ENCODE peak calls at places on chromosomes 1 and 21, in ten cellular contexts. Z is endodermal cell; L is stimulated activated CD8-positive, alpha-beta memory T cell treated with anti-CD3 and anti-CD28 coated beads, Interleukin-7, amount 100 ng/mL, for 1 hour; T is T-helper 2 cell; K is nucleus accumbens; H is CMK; U is WTC11; P is amygdala; J is CD4-positive, alpha-beta memory T cell; O is NCI-H1105 treated with DMSO at 0.1 percent for 48 hours. Q is an unnamed sample.

GRCh38 chr1:225866061-225866844 is 15.9 kb downstream of the TMEM63A start:
- DNase-seq in Z (no peak), T (peak; percentile 76), L (peak; percentile 35), H (peak; percentile 68), P (no peak), U (no peak), O (no peak), K (no peak), J (peak; percentile 69), Q (peak; percentile 58)

GRCh38 chr1:66351913-66352312 is 182.0 kb upstream of the SGIP1 start:
- DNase-seq in L (no peak), K (no peak), U (no peak), T (peak; percentile 88), P (no peak), Z (no peak), J (peak; percentile 77), H (no peak), O (no peak), Q (no peak)

GRCh38 chr1:220113136-220113695 is 19.3 kb downstream of the IARS2 start:
- DNase-seq in K (no peak), T (peak; percentile 62), U (no peak), L (no peak), O (peak; percentile 8), J (peak; percentile 51), P (no peak), H (no peak), Z (no peak), Q (no peak)

GRCh38 chr1:118815909-118816308 is 172.2 kb downstream of the TBX15 start:
- DNase-seq in L (no peak), J (no peak), K (no peak), T (no peak), O (no peak), Z (no peak), P (no peak), U (no peak), H (no peak), Q (no peak)

GRCh38 chr1:6638226-6638625 is 13.6 kb downstream of the THAP3 start:
- DNase-seq in P (peak; percentile 86), U (no peak), T (no peak), O (no peak), K (peak; percentile 40), Z (no peak), L (no peak), H (no peak), J (no peak), Q (no peak)

GRCh38 chr1:65065535-65066378 is 82.2 kb upstream of the AK4 start:
- DNase-seq in P (peak; percentile 13), K (no peak), T (no peak), U (peak; percentile 72), L (no peak), H (no peak), O (peak; percentile 51), Z (peak; percentile 87), J (no peak), Q (no peak)

GRCh38 chr21:34845521-34846213 is 176.9 kb downstream of the CLIC6 start:
- DNase-seq in T (peak; percentile 91), O (no peak), H (no peak), P (no peak), U (no peak), K (no peak), Z (peak; percentile 23), J (peak; percentile 45), L (no peak), Q (no peak)

GRCh38 chr1:51310871-51311613 is 19.3 kb downstream of the TTC39A start:
- DNase-seq in H (no peak), L (no peak), J (no peak), K (no peak), P (no peak), T (no peak), Z (peak; percentile 38), U (no peak), O (no peak), Q (no peak)

GRCh38 chr1:224734261-224734935 is 118.3 kb downstream of the CNIH3 start:
- DNase-seq in K (no peak), H (no peak), Z (peak; percentile 86), P (no peak), O (no peak), L (no peak), U (peak; percentile 51), T (no peak), J (no peak), Q (no peak)

GRCh38 chr1:88888755-88889154 is 2.6 kb downstream of the GTF2B start:
- DNase-seq in Z (no peak), L (no peak), K (no peak), P (no peak), U (no peak), H (no peak), O (no peak), T (peak; percentile 66), J (peak; percentile 38), Q (no peak)

GRCh38 chr21:14559144-14559543 is 13.0 kb upstream of the SAMSN1 start:
- DNase-seq in K (no peak), P (no peak), U (no peak), O (no peak), Z (no peak), J (no peak), T (no peak), L (no peak), H (no peak), Q (no peak)

GRCh38 chr1:23394176-23394575 is 24.5 kb upstream of the ZNF436 start:
- DNase-seq in K (no peak), L (no peak), Z (no peak), O (no peak), J (no peak), P (no peak), T (no peak), U (no peak), H (no peak), Q (no peak)

GRCh38 chr1:91693542-91693941 is 192.4 kb downstream of the TGFBR3 start:
- DNase-seq in L (no peak), H (no peak), U (no peak), P (peak; percentile 4), Z (no peak), T (no peak), O (no peak), J (no peak), K (peak; percentile 15), Q (no peak)

GRCh38 chr1:205535096-205535495 is 30.6 kb downstream of the CDK18 start:
- DNase-seq in T (no peak), J (no peak), U (peak; percentile 2), H (no peak), Z (peak; percentile 33), L (no peak), P (no peak), K (no peak), O (no peak), Q (no peak)

GRCh38 chr1:125065821-125066180 is 3881.0 kb downstream of the SRGAP2C start:
- DNase-seq in P (no peak), Z (no peak), J (no peak), K (no peak), T (no peak), H (no peak), O (no peak), U (no peak), L (no peak), Q (no peak)

GRCh38 chr1:103931891-103932290 is 182.2 kb downstream of the AMY1C start:
- DNase-seq in U (no peak), K (no peak), O (no peak), L (no peak), Z (no peak), T (no peak), J (no peak), H (no peak), P (no peak), Q (no peak)

GRCh38 chr1:53073899-53074311 is 11.9 kb downstream of the PODN start:
- DNase-seq in P (no peak), Z (peak; percentile 35), T (no peak), O (no peak), K (peak; percentile 12), U (no peak), H (no peak), L (no peak), J (no peak), Q (peak; percentile 17)

GRCh38 chr21:45158491-45159423 is 84.4 kb downstream of the ADARB1 start:
- DNase-seq in K (no peak), J (no peak), P (no peak), Z (peak; percentile 7), L (no peak), T (no peak), H (no peak), O (no peak), U (no peak), Q (no peak)

GRCh38 chr1:223244366-223245103 is 101.5 kb upstream of the TLR5 start:
- DNase-seq in P (no peak), T (peak; percentile 94), H (no peak), J (no peak), U (no peak), Z (no peak), K (no peak), L (no peak), O (no peak), Q (no peak)

GRCh38 chr1:205748398-205749093 is 1.4 kb downstream of the NUCKS1 start:
- DNase-seq in P (no peak), K (no peak), Z (no peak), L (no peak), O (peak; percentile 52), U (no peak), J (no peak), H (peak; percentile 34), T (peak; percentile 57), Q (no peak)

GRCh38 chr1:188590641-188591040 is 1761.9 kb downstream of the PLA2G4A start:
- DNase-seq in J (no peak), T (no peak), U (no peak), K (no peak), H (no peak), Z (no peak), L (no peak), P (no peak), O (no peak), Q (no peak)

GRCh38 chr1:89356658-89357400 is 7.0 kb upstream of the GBP6 start:
- DNase-seq in T (peak; percentile 45), K (no peak), H (no peak), P (no peak), J (no peak), U (no peak), L (no peak), O (no peak), Z (no peak), Q (no peak)

GRCh38 chr1:178028973-178029481 is 59.2 kb upstream of the SEC16B start:
- DNase-seq in K (no peak), U (no peak), T (no peak), P (no peak), O (no peak), J (no peak), L (no peak), H (no peak), Z (no peak), Q (no peak)

GRCh38 chr1:239250353-239251035 is 135.9 kb upstream of the CHRM3 start:
- DNase-seq in K (no peak), P (no peak), T (no peak), O (no peak), H (no peak), L (no peak), Z (no peak), J (no peak), U (no peak), Q (no peak)

GRCh38 chr1:82517586-82517985 is 716.9 kb downstream of the ADGRL2 start:
- DNase-seq in K (no peak), H (no peak), T (no peak), O (no peak), Z (peak; percentile 75), J (no peak), U (peak; percentile 40), P (peak; percentile 24), L (no peak), Q (no peak)

GRCh38 chr1:210413951-210414350 is 85.2 kb downstream of the HHAT start:
- DNase-seq in L (no peak), Z (no peak), U (no peak), H (no peak), O (no peak), P (no peak), T (no peak), J (no peak), K (no peak), Q (no peak)

GRCh38 chr1:15803380-15803779 is 4.1 kb downstream of the UQCRHL start:
- DNase-seq in P (peak; percentile 19), K (no peak), T (peak; percentile 18), L (no peak), Z (peak; percentile 84), O (peak; percentile 43), H (no peak), J (peak; percentile 13), U (peak; percentile 36), Q (no peak)

GRCh38 chr1:216929870-216930582 is 206.8 kb upstream of the ESRRG start:
- DNase-seq in T (no peak), P (no peak), Z (no peak), O (no peak), J (no peak), H (no peak), L (no peak), U (no peak), K (no peak), Q (no peak)

Q was measured in activated CD4-positive, CD25-positive, alpha-beta regulatory T cell treated with anti-CD3 and anti-CD28 coated beads, Interleukin-2, amount 50 U/mL, for 72 hours.